ENCODE peak calls at places on chromosomes 7 and 10, in nine cellular contexts. S is tibial nerve, K is hepatocyte, P is left ventricle myocardium inferior, H is GM12865, R is AG09309, E is lower lobe of right lung, Z is ovary, Y is skeletal muscle cell. V is an unnamed sample.

GRCh38 chr10:126570631-126571170 is 99.8 kb downstream of the C10orf90 start:
- DNase-seq in R (no peak), P (no peak), K (no peak), Z (no peak), Y (no peak), H (no peak), S (no peak), E (no peak), V (no peak)

GRCh38 chr7:69814421-69814962 is 216.2 kb downstream of the AUTS2 start:
- DNase-seq in R (peak), K (no peak), Y (no peak), Z (no peak), P (peak), S (peak), E (no peak), H (no peak), V (peak)

GRCh38 chr7:40047661-40048060 is 86.8 kb downstream of the MPLKIP start:
- DNase-seq in R (no peak), P (no peak), S (no peak), E (no peak), H (peak), Y (no peak), Z (no peak), K (no peak), V (no peak)

GRCh38 chr7:690478-691360 is 35.8 kb upstream of the DNAAF5 start:
- DNase-seq in Y (no peak), K (peak), E (no peak), S (no peak), Z (no peak), R (no peak), H (no peak), P (no peak), V (no peak)

GRCh38 chr10:124419635-124420034 is 912 bp upstream of the OAT start:
- DNase-seq in Z (no peak), S (no peak), H (no peak), R (no peak), Y (no peak), K (no peak), P (no peak), E (no peak), V (no peak)

GRCh38 chr10:30371954-30372353 is 22.9 kb upstream of the MTPAP start:
- DNase-seq in R (no peak), Z (no peak), E (no peak), K (no peak), Y (no peak), P (no peak), H (no peak), S (no peak), V (no peak)

GRCh38 chr10:19290770-19291169 is 242.2 kb downstream of the MALRD1 start:
- DNase-seq in R (no peak), E (no peak), P (no peak), Z (no peak), K (peak), S (no peak), H (no peak), Y (no peak), V (no peak)

GRCh38 chr7:24718431-24718831 is 38.8 kb downstream of the GSDME start:
- DNase-seq in S (no peak), Y (no peak), Z (no peak), E (no peak), R (no peak), H (no peak), K (no peak), P (no peak), V (no peak)

GRCh38 chr10:130960531-130960930 is 351.0 kb downstream of the TCERG1L start:
- DNase-seq in P (no peak), H (no peak), Y (no peak), E (no peak), R (no peak), S (no peak), Z (no peak), K (no peak), V (no peak)

GRCh38 chr10:69459101-69459805 is 8.0 kb downstream of the TSPAN15 start:
- DNase-seq in K (no peak), E (no peak), R (no peak), H (no peak), Z (no peak), P (no peak), S (no peak), Y (no peak), V (no peak)

GRCh38 chr10:6583447-6583846 is 3.4 kb upstream of the PRKCQ start:
- DNase-seq in S (no peak), K (no peak), Z (no peak), Y (no peak), P (no peak), H (no peak), R (no peak), E (no peak), V (no peak)

GRCh38 chr7:73624669-73625001 is 313 bp upstream of the MLXIPL start:
- DNase-seq in R (no peak), Z (no peak), P (no peak), S (no peak), E (no peak), K (no peak), Y (no peak), H (no peak), V (no peak)
- H3K4me3 ChIP-seq in R (no peak), Z (no peak), P (peak), S (peak), E (peak), K (no peak), Y (peak), H (no peak), V (no peak)

GRCh38 chr7:75985518-75986146 is 8.8 kb downstream of the TMEM120A start:
- DNase-seq in R (no peak), S (no peak), K (peak), P (no peak), H (no peak), E (peak), Z (peak), Y (no peak), V (no peak)

GRCh38 chr7:75985009-75985517 is 9.3 kb downstream of the TMEM120A start:
- DNase-seq in Y (no peak), E (no peak), R (no peak), Z (no peak), H (no peak), K (peak), P (no peak), S (no peak), V (no peak)

GRCh38 chr7:75983471-75984129 is 10.8 kb downstream of the TMEM120A start:
- DNase-seq in K (no peak), Z (no peak), S (no peak), E (no peak), H (no peak), P (no peak), R (no peak), Y (no peak), V (no peak)

GRCh38 chr7:75982306-75983064 is 11.9 kb downstream of the TMEM120A start:
- DNase-seq in H (no peak), R (no peak), P (no peak), K (peak), S (no peak), E (no peak), Z (no peak), Y (no peak), V (no peak)

DNA sequence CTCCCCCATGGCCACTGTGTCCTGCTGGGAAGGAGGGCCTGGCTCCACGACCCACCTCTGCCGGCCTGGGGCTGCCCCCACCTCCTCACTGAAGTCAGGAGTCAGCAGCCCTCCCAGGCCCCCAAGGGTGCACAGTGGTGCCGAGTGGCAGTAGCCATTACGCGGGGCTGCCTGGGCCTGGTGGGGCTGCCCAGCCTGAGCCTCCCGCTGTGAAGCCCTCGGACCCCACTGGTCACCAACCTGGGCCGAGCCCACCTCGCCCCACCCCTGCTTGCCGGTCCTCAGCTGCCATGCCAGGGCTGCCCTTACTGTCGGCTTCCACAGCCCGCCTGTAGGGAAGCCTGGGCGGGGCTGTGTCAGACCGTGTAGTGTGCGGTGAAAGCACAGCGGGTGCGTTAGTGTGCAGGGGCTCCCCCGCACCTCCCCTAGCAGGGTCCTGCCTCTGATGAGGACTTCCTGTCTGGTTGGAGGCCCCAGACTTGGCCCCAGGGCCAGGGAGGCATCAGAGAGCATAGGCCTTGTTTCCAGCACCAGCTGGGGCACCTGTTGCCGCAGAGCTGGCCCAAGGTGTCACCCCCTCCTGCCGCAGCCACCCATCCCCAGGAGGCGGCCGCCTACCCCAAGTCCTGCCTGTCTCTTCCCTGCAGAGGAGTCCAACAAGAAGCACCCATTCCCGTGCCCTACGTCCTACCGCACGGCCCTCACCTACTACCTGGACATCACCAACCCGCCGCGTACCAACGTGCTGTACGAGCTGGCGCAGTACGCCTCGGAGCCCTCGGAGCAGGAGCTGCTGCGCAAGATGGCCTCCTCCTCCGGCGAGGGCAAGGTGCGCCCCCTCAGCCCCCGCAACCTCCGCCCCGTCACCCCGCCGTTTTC is 10.0 kb downstream of the TMEM120A start:
- DNase-seq in H (no peak), Z (no peak), K (peak), R (no peak), S (no peak), E (no peak), Y (no peak), P (no peak), V (no peak)
- H3K4me3 ChIP-seq in H (no peak), Z (no peak), K (no peak), R (no peak), S (no peak), E (no peak), Y (no peak), P (no peak), V (no peak)

GRCh38 chr7:27193335-27194001 is 6.4 kb downstream of the HOXA13 start:
- DNase-seq in R (no peak), Y (no peak), K (no peak), E (no peak), P (no peak), Z (no peak), H (no peak), S (peak), V (no peak)

GRCh38 chr7:27192546-27193334 is 7.2 kb downstream of the HOXA13 start:
- DNase-seq in Y (no peak), P (no peak), Z (no peak), H (no peak), R (no peak), E (no peak), S (peak), K (no peak), V (no peak)

GRCh38 chr7:27191081-27191715 is 6.2 kb upstream of the HOXA11 start:
- DNase-seq in H (no peak), Y (no peak), Z (no peak), R (no peak), K (no peak), S (peak), E (no peak), P (no peak), V (no peak)

GRCh38 chr7:27190284-27190748 is 5.3 kb upstream of the HOXA11 start:
- DNase-seq in H (no peak), K (no peak), R (no peak), S (no peak), Z (no peak), E (no peak), P (no peak), Y (no peak), V (no peak)

DNA sequence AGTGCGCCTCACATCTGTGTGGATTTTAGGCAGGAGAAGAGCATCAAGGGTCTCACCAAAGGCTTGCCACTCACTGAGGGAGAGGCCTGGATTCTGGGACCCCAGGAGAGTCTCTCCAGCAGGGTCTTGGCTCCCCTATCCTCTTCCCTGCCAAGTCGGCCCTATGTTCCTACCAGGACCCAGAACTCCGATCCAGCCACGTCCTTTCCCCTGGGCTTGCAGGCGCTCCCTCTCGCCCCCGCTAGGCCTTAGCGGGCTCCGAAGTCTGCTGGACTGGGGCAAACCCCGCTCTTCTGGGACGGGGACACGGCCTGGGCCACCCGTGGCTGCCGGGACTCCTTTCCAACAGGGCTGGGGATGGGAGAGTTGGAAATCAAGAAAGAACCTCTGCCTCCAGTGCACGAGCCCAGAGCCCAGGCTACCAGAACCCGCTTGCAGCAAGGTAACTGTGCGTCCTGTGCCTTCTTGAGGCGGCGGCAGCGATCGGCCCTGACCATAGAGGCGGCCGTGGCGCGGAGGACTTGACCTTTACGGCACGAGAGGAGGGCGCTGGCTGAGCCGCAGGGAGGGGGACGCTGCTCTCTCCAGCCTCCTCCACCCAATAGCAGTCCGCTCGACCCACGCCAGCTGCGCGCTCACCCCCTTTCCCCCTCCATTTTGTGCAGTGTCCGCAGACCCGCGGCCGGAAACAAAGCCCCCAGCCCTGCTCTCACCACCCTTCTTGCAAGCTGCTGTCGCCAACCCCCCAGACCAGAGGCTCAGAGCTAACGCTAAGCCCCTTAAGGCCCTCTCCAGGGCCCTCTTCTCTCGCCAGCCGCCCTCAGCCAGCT is 6.9 kb upstream of the HOXA11 start:
- DNase-seq in R (no peak), H (no peak), Y (no peak), S (peak), P (no peak), K (no peak), Z (no peak), E (no peak), V (no peak)
- H3K4me3 ChIP-seq in R (peak), H (no peak), Y (peak), S (peak), P (peak), K (peak), Z (peak), E (peak), V (no peak)

DNA sequence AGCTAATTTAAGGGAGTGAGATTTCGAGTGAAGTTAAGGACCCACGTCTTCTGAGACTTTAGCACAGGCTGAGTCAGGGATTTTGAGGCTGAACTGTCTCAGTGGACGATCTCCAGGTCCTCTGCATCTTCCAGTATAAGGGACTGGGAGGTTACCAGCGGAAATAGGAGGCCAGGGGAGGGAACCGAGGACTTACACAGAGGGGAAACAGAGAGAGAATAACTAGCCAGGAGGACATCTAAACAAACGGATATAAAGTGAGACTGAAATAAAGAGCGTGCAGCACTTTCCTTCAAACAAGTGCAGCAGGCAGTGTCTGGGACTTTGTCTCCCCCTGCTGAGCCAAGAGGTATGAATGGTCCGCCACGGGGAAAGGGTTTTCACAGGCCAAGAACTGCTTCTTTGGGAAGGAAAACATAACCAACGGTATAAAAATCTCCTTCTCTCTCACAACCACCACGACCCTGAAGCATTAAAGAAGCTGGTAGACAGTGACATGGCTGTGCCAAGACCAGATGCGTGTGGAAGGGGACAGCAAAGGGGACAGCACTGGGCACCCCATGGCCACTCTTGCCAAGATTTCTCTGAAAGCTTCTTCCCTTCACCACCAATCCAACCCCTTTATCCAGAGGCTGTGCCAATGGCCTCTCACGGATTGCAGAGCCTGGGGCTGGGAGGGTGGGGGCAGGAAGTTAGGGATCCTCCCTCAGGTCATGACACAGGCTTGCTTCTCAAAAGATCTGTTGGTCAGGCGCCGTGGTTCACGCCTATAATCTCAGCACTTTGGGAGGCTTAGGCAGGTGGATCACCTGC is 72.0 kb downstream of the SLC37A3 start:
- DNase-seq in R (peak), P (peak), Y (no peak), E (peak), H (peak), Z (peak), S (peak), K (peak), V (no peak)
- H3K4me3 ChIP-seq in R (no peak), P (peak), Y (no peak), E (peak), H (no peak), Z (no peak), S (peak), K (no peak), V (no peak)

DNA sequence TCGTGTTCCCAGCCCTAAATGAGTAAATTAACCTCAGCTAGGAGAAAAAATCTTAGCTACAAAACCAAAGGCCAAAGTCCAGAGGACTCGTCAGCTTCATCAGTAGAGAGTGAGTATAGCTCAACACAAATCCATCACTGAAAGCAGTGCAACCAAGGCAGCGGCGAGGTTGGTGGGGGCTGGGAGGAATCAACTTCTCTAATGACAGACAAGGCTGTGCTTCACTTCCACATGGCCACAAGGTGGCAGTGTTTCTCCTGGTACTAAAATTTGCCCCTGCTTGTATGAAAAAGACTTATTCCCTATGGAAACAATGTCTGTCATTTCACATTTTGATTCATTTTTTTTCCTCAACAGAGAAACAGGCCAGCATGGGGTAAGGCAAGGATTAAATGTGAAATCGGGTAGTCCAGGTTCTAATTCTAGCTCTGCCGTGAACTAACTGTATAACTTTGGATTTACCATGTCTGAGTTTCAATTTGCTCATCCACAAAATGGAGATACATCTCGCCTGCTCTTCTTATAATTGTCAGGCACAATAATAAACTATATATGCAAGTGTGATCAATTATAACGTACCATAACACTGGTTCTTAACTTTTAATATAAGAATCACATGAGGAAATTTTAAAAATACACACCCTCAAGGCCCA is 39.3 kb downstream of the FAS start:
- DNase-seq in P (peak), H (peak), Y (peak), R (peak), K (peak), S (peak), Z (peak), E (peak), V (peak)
- H3K4me3 ChIP-seq in P (no peak), H (no peak), Y (no peak), R (no peak), K (no peak), S (no peak), Z (no peak), E (no peak), V (no peak)

DNA sequence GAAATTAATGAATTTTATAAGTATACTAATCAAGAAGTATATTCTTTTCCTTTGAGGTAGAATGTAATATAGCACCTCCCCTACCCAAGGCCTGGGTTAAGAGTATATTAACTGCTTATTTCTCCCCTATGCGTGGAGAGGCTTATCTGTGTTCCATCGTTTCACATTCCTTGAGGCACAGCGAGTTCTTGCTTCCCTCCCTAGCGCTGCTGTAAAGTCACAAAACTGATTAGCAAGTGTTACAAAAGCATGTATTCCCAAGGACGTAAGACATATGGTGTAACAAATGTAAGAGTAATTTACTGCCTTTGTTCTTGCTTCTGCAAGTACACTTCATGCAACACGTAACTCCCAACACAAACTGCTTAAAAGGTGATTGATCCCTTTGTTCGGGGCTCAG is 1.2 kb upstream of the CYP51A1 start:
- DNase-seq in R (no peak), K (peak), Z (peak), S (no peak), E (no peak), H (peak), Y (no peak), P (no peak), V (no peak)
- H3K4me3 ChIP-seq in R (no peak), K (peak), Z (peak), S (peak), E (peak), H (peak), Y (peak), P (peak), V (no peak)

GRCh38 chr7:84271550-84271949 is 77.0 kb upstream of the SEMA3A start:
- DNase-seq in Y (peak), Z (no peak), H (no peak), K (no peak), P (no peak), R (no peak), S (no peak), E (no peak), V (no peak)

GRCh38 chr7:84277628-84278224 is 83.1 kb upstream of the SEMA3A start:
- DNase-seq in H (no peak), E (no peak), Z (no peak), P (no peak), S (no peak), R (no peak), K (no peak), Y (no peak), V (no peak)

GRCh38 chr7:84274029-84274638 is 79.5 kb upstream of the SEMA3A start:
- DNase-seq in Z (no peak), S (no peak), H (peak), P (no peak), R (no peak), K (no peak), E (no peak), Y (no peak), V (no peak)
- H3K4me3 ChIP-seq in Z (no peak), S (no peak), H (no peak), P (no peak), R (no peak), K (no peak), E (no peak), Y (no peak), V (no peak)

GRCh38 chr10:37930423-37930822 is 46.0 kb downstream of the ZNF25 start:
- DNase-seq in S (no peak), K (no peak), Y (no peak), E (no peak), R (no peak), H (no peak), Z (no peak), P (no peak), V (no peak)
- H3K4me3 ChIP-seq in S (no peak), K (no peak), Y (no peak), E (no peak), R (no peak), H (no peak), Z (no peak), P (no peak), V (no peak)

GRCh38 chr7:12690041-12690878 is 2.8 kb downstream of the ARL4A start:
- DNase-seq in Y (no peak), P (no peak), H (no peak), R (no peak), E (no peak), Z (no peak), S (no peak), K (no peak), V (no peak)
- H3K4me3 ChIP-seq in Y (peak), P (peak), H (no peak), R (no peak), E (peak), Z (peak), S (peak), K (peak), V (no peak)

GRCh38 chr10:67836491-67836890 is 1.5 kb downstream of the DNAJC12 start:
- DNase-seq in Z (no peak), E (no peak), S (no peak), R (no peak), P (no peak), H (no peak), Y (no peak), K (no peak), V (no peak)
- H3K4me3 ChIP-seq in Z (no peak), E (no peak), S (no peak), R (no peak), P (peak), H (no peak), Y (no peak), K (no peak), V (no peak)